ENCODE peak calls at places on chromosomes 1 and 21, in five cellular contexts. One of them, this sample, is unnamed.
A peak's percentile ranks its signal among the peaks of the same experiment; 100 is the strongest.

GRCh38 chr1:90187186-90187585 is 192.3 kb downstream of the ZNF326 start:
- DNase-seq in right lobe of liver: no peak
- DNase-seq in endodermal cell: no peak
- DNase-seq in lower lobe of right lung: no peak
- DNase-seq in colonic mucosa: no peak
- DNase-seq in this sample: no peak

GRCh38 chr1:11796036-11796828 is 9.5 kb downstream of the MTHFR start:
- DNase-seq in right lobe of liver: no peak
- DNase-seq in endodermal cell: no peak
- DNase-seq in lower lobe of right lung: no peak
- DNase-seq in colonic mucosa: no peak
- DNase-seq in this sample: no peak

GRCh38 chr1:178540646-178541045 is 27.7 kb downstream of the TEX35 start:
- DNase-seq in right lobe of liver: no peak
- DNase-seq in endodermal cell: no peak
- DNase-seq in lower lobe of right lung: no peak
- DNase-seq in colonic mucosa: no peak
- DNase-seq in this sample: no peak

GRCh38 chr1:24415910-24416665 is 486 bp downstream of the NIPAL3 start:
- DNase-seq in right lobe of liver: peak; percentile 53
- DNase-seq in endodermal cell: no peak
- DNase-seq in lower lobe of right lung: peak; percentile 52
- DNase-seq in colonic mucosa: peak; percentile 59
- DNase-seq in this sample: no peak

GRCh38 chr1:167454304-167454928 is 63.9 kb downstream of the CD247 start:
- DNase-seq in right lobe of liver: no peak
- DNase-seq in endodermal cell: no peak
- DNase-seq in lower lobe of right lung: no peak
- DNase-seq in colonic mucosa: no peak
- DNase-seq in this sample: no peak

GRCh38 chr21:46617267-46618051 is 12.6 kb upstream of the S100B start:
- DNase-seq in right lobe of liver: no peak
- DNase-seq in endodermal cell: no peak
- DNase-seq in lower lobe of right lung: no peak
- DNase-seq in colonic mucosa: no peak
- DNase-seq in this sample: no peak

GRCh38 chr1:224273651-224274050 is 56.3 kb downstream of the NVL start:
- DNase-seq in right lobe of liver: no peak
- DNase-seq in endodermal cell: no peak
- DNase-seq in lower lobe of right lung: no peak
- DNase-seq in colonic mucosa: peak; percentile 52
- DNase-seq in this sample: no peak

GRCh38 chr1:224292419-224292818 is 37.6 kb downstream of the NVL start:
- DNase-seq in right lobe of liver: no peak
- DNase-seq in endodermal cell: no peak
- DNase-seq in lower lobe of right lung: no peak
- DNase-seq in colonic mucosa: no peak
- DNase-seq in this sample: no peak

GRCh38 chr1:208047975-208048374 is 137.1 kb upstream of the CD34 start:
- DNase-seq in right lobe of liver: peak; percentile 59
- DNase-seq in endodermal cell: peak; percentile 48
- DNase-seq in lower lobe of right lung: no peak
- DNase-seq in colonic mucosa: peak; percentile 47
- DNase-seq in this sample: peak; percentile 68

GRCh38 chr1:184802739-184803492 is 48.3 kb upstream of the EDEM3 start:
- DNase-seq in right lobe of liver: no peak
- DNase-seq in endodermal cell: no peak
- DNase-seq in lower lobe of right lung: no peak
- DNase-seq in colonic mucosa: no peak
- DNase-seq in this sample: no peak

GRCh38 chr1:209207701-209208286 is 375.7 kb upstream of the CAMK1G start:
- DNase-seq in right lobe of liver: peak; percentile 59
- DNase-seq in endodermal cell: peak; percentile 93
- DNase-seq in lower lobe of right lung: peak; percentile 57
- DNase-seq in colonic mucosa: peak; percentile 47
- DNase-seq in this sample: peak; percentile 61

GRCh38 chr1:182299728-182300581 is 91.6 kb downstream of the GLUL start:
- DNase-seq in right lobe of liver: no peak
- DNase-seq in endodermal cell: peak; percentile 78
- DNase-seq in lower lobe of right lung: peak; percentile 61
- DNase-seq in colonic mucosa: peak; percentile 83
- DNase-seq in this sample: peak; percentile 72

GRCh38 chr1:182304218-182305016 is 87.2 kb downstream of the GLUL start:
- DNase-seq in right lobe of liver: no peak
- DNase-seq in endodermal cell: no peak
- DNase-seq in lower lobe of right lung: no peak
- DNase-seq in colonic mucosa: no peak
- DNase-seq in this sample: no peak

GRCh38 chr1:182301467-182302198 is 90.0 kb downstream of the GLUL start:
- DNase-seq in right lobe of liver: no peak
- DNase-seq in endodermal cell: peak; percentile 57
- DNase-seq in lower lobe of right lung: no peak
- DNase-seq in colonic mucosa: peak; percentile 68
- DNase-seq in this sample: no peak

GRCh38 chr1:182303778-182304177 is 87.8 kb downstream of the GLUL start:
- DNase-seq in right lobe of liver: no peak
- DNase-seq in endodermal cell: no peak
- DNase-seq in lower lobe of right lung: no peak
- DNase-seq in colonic mucosa: no peak
- DNase-seq in this sample: no peak

DNA sequence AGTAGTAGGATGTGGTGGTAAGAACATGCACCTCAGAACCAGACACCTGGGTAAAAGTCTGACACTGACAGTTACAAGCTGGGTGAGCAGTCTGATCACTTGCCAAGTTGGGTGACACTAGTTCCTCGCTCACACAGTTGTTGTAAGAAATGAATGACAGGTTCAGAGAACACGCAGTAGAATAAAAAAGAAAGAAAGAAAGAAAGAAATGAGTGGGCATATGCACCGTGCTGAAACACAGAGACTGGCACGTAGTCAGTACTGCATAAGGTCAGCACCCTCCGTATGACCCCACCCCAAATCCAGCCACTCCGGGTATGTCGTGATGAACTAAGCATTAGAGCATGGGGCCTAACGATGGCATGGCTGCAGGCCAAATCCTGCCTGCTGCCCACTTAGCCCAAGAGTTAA is 90.6 kb downstream of the GLUL start:
- DNase-seq in right lobe of liver: no peak
- DNase-seq in endodermal cell: no peak
- DNase-seq in lower lobe of right lung: no peak
- DNase-seq in colonic mucosa: no peak
- DNase-seq in this sample: no peak
- H3K27ac ChIP-seq in right lobe of liver: no peak overlapping the region
- H3K27ac ChIP-seq in endodermal cell: no peak overlapping the region
- H3K27ac ChIP-seq in lower lobe of right lung: no peak overlapping the region
- H3K27ac ChIP-seq in colonic mucosa: no peak overlapping the region
- H3K27ac ChIP-seq in this sample: no peak overlapping the region

GRCh38 chr1:44784094-44785026 is 3.6 kb downstream of the BEST4 start:
- DNase-seq in right lobe of liver: no peak
- DNase-seq in endodermal cell: peak; percentile 85
- DNase-seq in lower lobe of right lung: no peak
- DNase-seq in colonic mucosa: no peak
- DNase-seq in this sample: no peak

GRCh38 chr1:44785501-44786137 is 2.4 kb downstream of the BEST4 start:
- DNase-seq in right lobe of liver: no peak
- DNase-seq in endodermal cell: peak; percentile 47
- DNase-seq in lower lobe of right lung: peak; percentile 14
- DNase-seq in colonic mucosa: no peak
- DNase-seq in this sample: no peak

GRCh38 chr1:44786138-44786840 is 1.7 kb downstream of the BEST4 start:
- DNase-seq in right lobe of liver: no peak
- DNase-seq in endodermal cell: peak; percentile 95
- DNase-seq in lower lobe of right lung: peak; percentile 86
- DNase-seq in colonic mucosa: peak; percentile 77
- DNase-seq in this sample: peak; percentile 85

GRCh38 chr1:44785027-44785376 is 3.0 kb downstream of the BEST4 start:
- DNase-seq in right lobe of liver: no peak
- DNase-seq in endodermal cell: peak; percentile 49
- DNase-seq in lower lobe of right lung: peak; percentile 33
- DNase-seq in colonic mucosa: no peak
- DNase-seq in this sample: no peak

GRCh38 chr1:44783697-44784093 is 4.3 kb downstream of the BEST4 start:
- DNase-seq in right lobe of liver: no peak
- DNase-seq in endodermal cell: no peak
- DNase-seq in lower lobe of right lung: no peak
- DNase-seq in colonic mucosa: no peak
- DNase-seq in this sample: no peak
- H3K4me3 ChIP-seq in right lobe of liver: no peak overlapping the region
- H3K4me3 ChIP-seq in endodermal cell: peak overlapping the region; percentile 49
- H3K4me3 ChIP-seq in lower lobe of right lung: peak overlapping the region; percentile 56
- H3K4me3 ChIP-seq in colonic mucosa: peak overlapping the region; percentile 56
- H3K4me3 ChIP-seq in this sample: peak overlapping the region; percentile 68

GRCh38 chr1:43936470-43937151 is 3.0 kb downstream of the ARTN start:
- DNase-seq in right lobe of liver: no peak
- DNase-seq in endodermal cell: peak; percentile 87
- DNase-seq in lower lobe of right lung: peak; percentile 63
- DNase-seq in colonic mucosa: peak; percentile 40
- DNase-seq in this sample: peak; percentile 30
- TF ChIP-seq CTCF in right lobe of liver: no peak
- TF ChIP-seq CTCF in endodermal cell: peak; percentile 65
- TF ChIP-seq CTCF in lower lobe of right lung: no peak
- TF ChIP-seq CTCF in colonic mucosa: no peak
- TF ChIP-seq CTCF in this sample: no peak

DNA sequence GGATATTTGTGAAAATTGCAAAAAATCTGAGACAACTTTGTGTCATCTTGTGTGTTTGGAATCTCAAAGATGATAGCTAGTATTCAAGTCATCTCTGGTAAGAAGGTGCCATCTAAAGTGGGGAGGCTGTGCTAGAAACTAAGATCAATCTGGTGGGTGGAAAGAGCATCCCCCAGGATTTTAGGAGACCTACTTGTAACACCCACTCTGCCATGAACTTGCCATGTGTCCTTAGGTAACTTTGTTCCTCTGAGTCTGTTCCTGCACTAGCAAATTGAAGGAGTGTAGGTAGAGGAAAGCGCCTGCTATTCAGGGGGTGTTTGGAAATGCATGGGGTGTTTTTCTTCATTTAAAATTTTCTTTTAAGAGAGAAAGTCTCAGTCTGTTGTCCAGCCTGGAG is 24.4 kb downstream of the LGR6 start:
- DNase-seq in right lobe of liver: no peak
- DNase-seq in endodermal cell: no peak
- DNase-seq in lower lobe of right lung: no peak
- DNase-seq in colonic mucosa: no peak
- DNase-seq in this sample: no peak
- H3K27ac ChIP-seq in right lobe of liver: no peak overlapping the region
- H3K27ac ChIP-seq in endodermal cell: no peak overlapping the region
- H3K27ac ChIP-seq in lower lobe of right lung: no peak overlapping the region
- H3K27ac ChIP-seq in colonic mucosa: no peak overlapping the region
- H3K27ac ChIP-seq in this sample: no peak overlapping the region

DNA sequence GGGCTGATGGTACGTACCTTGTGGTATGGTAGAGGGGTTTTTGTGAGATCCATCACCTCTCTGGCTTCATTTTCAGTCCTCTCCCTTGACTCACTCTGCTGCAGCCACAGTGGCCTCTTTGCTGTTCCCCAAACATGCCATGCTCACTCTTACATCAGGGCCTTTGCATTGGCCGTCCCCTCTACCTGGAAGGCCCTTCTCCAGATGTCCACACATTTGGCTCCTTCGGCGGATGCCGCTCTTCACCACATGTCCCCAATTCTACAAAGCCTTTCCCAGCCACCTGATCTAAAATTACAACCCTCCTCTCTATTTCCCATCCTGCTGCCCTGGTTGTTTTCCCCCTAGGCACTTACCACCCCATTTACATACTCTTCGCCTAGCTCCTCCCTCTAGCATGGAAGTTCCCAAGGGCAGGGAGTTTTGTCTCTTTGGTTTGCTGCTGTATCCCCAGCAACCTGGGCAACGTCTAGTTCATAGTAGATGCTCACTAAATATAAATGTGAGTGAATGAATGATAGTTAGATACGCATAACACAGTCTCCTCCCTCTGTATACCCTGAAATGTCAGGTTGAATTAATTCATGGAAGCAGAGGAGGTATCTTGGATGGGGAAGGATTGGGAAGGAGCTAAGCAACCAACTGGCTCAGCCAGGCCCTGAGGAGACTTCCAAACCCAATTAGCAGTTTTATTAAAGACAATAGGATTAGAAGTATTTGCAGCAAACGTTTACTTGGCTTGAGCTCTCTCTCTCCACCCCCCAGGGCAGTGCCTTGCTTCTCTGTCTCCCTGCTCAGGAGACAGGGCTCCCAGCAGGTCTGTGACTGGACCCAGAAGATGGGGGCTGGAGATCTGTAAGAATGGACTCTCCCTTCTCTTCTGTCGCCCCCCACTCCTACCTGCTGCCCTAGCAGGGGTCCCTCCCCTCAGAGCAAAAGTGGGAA is 264.2 kb downstream of the GRIK3 start:
- DNase-seq in right lobe of liver: no peak
- DNase-seq in endodermal cell: peak; percentile 81
- DNase-seq in lower lobe of right lung: no peak
- DNase-seq in colonic mucosa: no peak
- DNase-seq in this sample: no peak
- H3K4me3 ChIP-seq in right lobe of liver: no peak overlapping the region
- H3K4me3 ChIP-seq in endodermal cell: peak overlapping the region; percentile 15
- H3K4me3 ChIP-seq in lower lobe of right lung: no peak overlapping the region
- H3K4me3 ChIP-seq in colonic mucosa: no peak overlapping the region
- H3K4me3 ChIP-seq in this sample: no peak overlapping the region

GRCh38 chr1:70431874-70432273 is 20.8 kb downstream of the CTH start:
- DNase-seq in right lobe of liver: no peak
- DNase-seq in endodermal cell: no peak
- DNase-seq in lower lobe of right lung: no peak
- DNase-seq in colonic mucosa: no peak
- DNase-seq in this sample: no peak

GRCh38 chr1:70426154-70427131 is 15.4 kb downstream of the CTH start:
- DNase-seq in right lobe of liver: no peak
- DNase-seq in endodermal cell: no peak
- DNase-seq in lower lobe of right lung: no peak
- DNase-seq in colonic mucosa: no peak
- DNase-seq in this sample: no peak

GRCh38 chr1:70429219-70429618 is 18.2 kb downstream of the CTH start:
- DNase-seq in right lobe of liver: no peak
- DNase-seq in endodermal cell: no peak
- DNase-seq in lower lobe of right lung: no peak
- DNase-seq in colonic mucosa: no peak
- DNase-seq in this sample: no peak

GRCh38 chr1:70431317-70431716 is 20.2 kb downstream of the CTH start:
- DNase-seq in right lobe of liver: no peak
- DNase-seq in endodermal cell: no peak
- DNase-seq in lower lobe of right lung: no peak
- DNase-seq in colonic mucosa: no peak
- DNase-seq in this sample: no peak

DNA sequence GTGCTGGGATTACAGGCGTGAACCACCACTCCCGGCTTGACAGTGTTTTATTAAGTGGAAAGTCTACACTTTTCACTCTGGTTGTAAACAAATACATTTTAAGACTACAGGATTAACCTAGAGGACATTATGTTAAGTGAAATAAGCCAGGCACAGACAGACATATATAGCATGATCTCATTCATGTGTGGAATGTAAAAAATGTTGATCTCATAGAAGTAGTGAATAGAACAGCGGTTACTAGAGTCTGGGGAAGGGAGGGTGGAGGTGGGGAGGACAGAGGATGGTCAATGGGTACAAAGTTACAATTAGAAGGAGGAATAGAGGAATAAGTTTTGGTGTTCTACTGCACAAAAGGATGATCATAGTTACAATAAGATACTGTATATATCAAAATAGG is 16.9 kb downstream of the CTH start:
- DNase-seq in right lobe of liver: no peak
- DNase-seq in endodermal cell: no peak
- DNase-seq in lower lobe of right lung: no peak
- DNase-seq in colonic mucosa: no peak
- DNase-seq in this sample: no peak
- TF ChIP-seq CTCF in right lobe of liver: no peak
- TF ChIP-seq CTCF in endodermal cell: no peak
- TF ChIP-seq CTCF in lower lobe of right lung: no peak
- TF ChIP-seq CTCF in colonic mucosa: no peak
- TF ChIP-seq CTCF in this sample: no peak

This sample was measured in psoas muscle.